ENCODE peak calls at places on chromosomes 1 and 21, in seven cellular contexts. P is mesendoderm, B is IMR-90, V is H9, K is H1, T is mesenchymal stem cell, C is trophoblast cell. O is an unnamed sample.

GRCh38 chr1:178091986-178092745 is 1.7 kb upstream of the RASAL2 start:
- DNase-seq in P (peak; percentile 51), B (peak; percentile 66), V (no peak), K (no peak), T (peak; percentile 27), C (peak; percentile 84), O (no peak)

GRCh38 chr1:41626146-41626545 is 141.7 kb upstream of the EDN2 start:
- DNase-seq in P (no peak), B (peak; percentile 51), V (peak; percentile 21), K (peak; percentile 35), T (no peak), C (peak; percentile 29), O (no peak)

GRCh38 chr1:81391100-81391828 is 409.5 kb upstream of the ADGRL2 start:
- DNase-seq in P (no peak), B (peak; percentile 31), V (no peak), K (no peak), T (peak; percentile 82), C (no peak), O (no peak)

GRCh38 chr21:44900559-44901251 is 20.0 kb downstream of the ITGB2 start:
- DNase-seq in P (no peak), B (no peak), V (no peak), K (no peak), T (no peak), C (no peak), O (no peak)

GRCh38 chr1:38564946-38565570 is 294.5 kb downstream of the RRAGC start:
- DNase-seq in P (no peak), B (no peak), V (no peak), K (no peak), T (no peak), C (no peak), O (no peak)

GRCh38 chr1:75616436-75617433 is 5.8 kb upstream of the SLC44A5 start:
- DNase-seq in P (peak; percentile 82), B (peak; percentile 27), V (peak; percentile 65), K (peak; percentile 65), T (peak; percentile 34), C (no peak), O (peak; percentile 62)

GRCh38 chr21:42524341-42525227 is 10.9 kb downstream of the SLC37A1 start:
- DNase-seq in P (peak; percentile 82), B (peak; percentile 52), V (peak; percentile 61), K (peak; percentile 77), T (peak; percentile 94), C (peak; percentile 53), O (no peak)

GRCh38 chr1:17892851-17893250 is 137.7 kb downstream of the ACTL8 start:
- DNase-seq in P (no peak), B (no peak), V (no peak), K (no peak), T (no peak), C (no peak), O (no peak)

GRCh38 chr1:54623216-54624007 is at the start of gene FAM151A:
- DNase-seq in P (peak; percentile 39), B (no peak), V (no peak), K (no peak), T (no peak), C (peak; percentile 68), O (no peak)

GRCh38 chr1:51515312-51515960 is 3.6 kb downstream of the EPS15 start:
- DNase-seq in P (no peak), B (no peak), V (no peak), K (no peak), T (no peak), C (no peak), O (no peak)

GRCh38 chr1:231318015-231318355 is 19.7 kb downstream of the EXOC8 start:
- DNase-seq in P (no peak), B (no peak), V (peak; percentile 17), K (no peak), T (no peak), C (no peak), O (no peak)

GRCh38 chr1:220067246-220068204 is 21.2 kb upstream of the EPRS1 start:
- DNase-seq in P (no peak), B (peak; percentile 66), V (no peak), K (no peak), T (peak; percentile 6), C (no peak), O (no peak)

GRCh38 chr1:151820940-151821339 is 10.7 kb downstream of the RORC start:
- DNase-seq in P (no peak), B (no peak), V (no peak), K (no peak), T (no peak), C (no peak), O (no peak)

GRCh38 chr1:94783342-94784264 is 36.6 kb upstream of the SLC44A3 start:
- DNase-seq in P (no peak), B (peak; percentile 94), V (no peak), K (no peak), T (peak; percentile 93), C (no peak), O (no peak)

GRCh38 chr1:32764826-32765545 is 52.2 kb downstream of the YARS1 start:
- DNase-seq in P (peak; percentile 66), B (no peak), V (no peak), K (no peak), T (no peak), C (no peak), O (no peak)

GRCh38 chr1:167059045-167059728 is 31.0 kb downstream of the GPA33 start:
- DNase-seq in P (peak; percentile 88), B (peak; percentile 45), V (peak; percentile 83), K (peak; percentile 96), T (peak; percentile 72), C (peak; percentile 86), O (peak; percentile 82)

GRCh38 chr1:153547560-153548551 is 1.2 kb downstream of the S100A3 start:
- DNase-seq in P (no peak), B (no peak), V (peak; percentile 28), K (no peak), T (no peak), C (no peak), O (no peak)

DNA sequence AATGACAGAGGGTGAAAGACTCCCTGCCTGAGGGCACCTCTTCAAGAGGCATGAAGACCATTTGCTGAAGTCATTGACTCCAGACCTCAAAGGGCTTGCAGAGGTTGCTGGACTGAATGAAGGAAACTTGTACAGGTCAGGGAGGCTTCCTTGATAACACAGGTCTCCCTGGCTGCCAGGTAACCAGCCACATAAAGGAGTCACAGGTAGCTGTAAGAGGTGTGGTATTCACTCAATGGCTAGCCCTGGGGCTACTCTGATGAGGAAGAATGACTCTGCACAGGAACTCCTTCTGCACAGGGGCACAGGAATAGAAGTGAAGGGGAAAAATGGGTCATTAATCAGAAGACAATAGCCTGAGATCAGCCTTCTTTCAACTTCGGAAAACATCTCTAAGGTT is 187.5 kb downstream of the LMX1A start:
- DNase-seq in P (peak; percentile 45), B (no peak), V (no peak), K (no peak), T (no peak), C (peak; percentile 94), O (no peak)
- H4K8ac ChIP-seq in P (no peak overlapping the region), B (no peak overlapping the region), V (no peak overlapping the region), K (no peak overlapping the region), T (no peak overlapping the region), C (no peak overlapping the region), O (no peak overlapping the region)

GRCh38 chr1:2272686-2273400 is 44.7 kb downstream of the SKI start:
- DNase-seq in P (no peak), B (no peak), V (no peak), K (no peak), T (no peak), C (no peak), O (no peak)

GRCh38 chr1:2271841-2272655 is 43.9 kb downstream of the SKI start:
- DNase-seq in P (no peak), B (no peak), V (no peak), K (no peak), T (peak; percentile 29), C (no peak), O (peak; percentile 87)

GRCh38 chr1:2270260-2271100 is 42.4 kb downstream of the SKI start:
- DNase-seq in P (no peak), B (no peak), V (peak; percentile 36), K (no peak), T (peak; percentile 81), C (no peak), O (peak; percentile 83)

GRCh38 chr1:2269922-2270259 is 41.8 kb downstream of the SKI start:
- DNase-seq in P (no peak), B (no peak), V (no peak), K (no peak), T (no peak), C (no peak), O (no peak)

GRCh38 chr1:2271134-2271785 is 43.1 kb downstream of the SKI start:
- DNase-seq in P (no peak), B (no peak), V (no peak), K (no peak), T (no peak), C (no peak), O (peak; percentile 89)
- H4K8ac ChIP-seq in P (no peak overlapping the region), B (no peak overlapping the region), V (no peak overlapping the region), K (no peak overlapping the region), T (no peak overlapping the region), C (no peak overlapping the region), O (no peak overlapping the region)

GRCh38 chr1:9203623-9204022 is 31.0 kb upstream of the H6PD start:
- DNase-seq in P (no peak), B (no peak), V (no peak), K (no peak), T (no peak), C (no peak), O (no peak)

GRCh38 chr1:9200441-9200840 is 34.1 kb upstream of the H6PD start:
- DNase-seq in P (no peak), B (peak; percentile 61), V (no peak), K (no peak), T (no peak), C (peak; percentile 74), O (no peak)

GRCh38 chr1:9202240-9202870 is 32.2 kb upstream of the H6PD start:
- DNase-seq in P (no peak), B (no peak), V (no peak), K (no peak), T (no peak), C (no peak), O (no peak)

GRCh38 chr1:9204156-9204720 is 30.3 kb upstream of the H6PD start:
- DNase-seq in P (no peak), B (no peak), V (no peak), K (no peak), T (no peak), C (no peak), O (no peak)

GRCh38 chr1:9201421-9202239 is 32.9 kb upstream of the H6PD start:
- DNase-seq in P (peak; percentile 35), B (peak; percentile 86), V (peak; percentile 53), K (no peak), T (peak; percentile 92), C (peak; percentile 76), O (no peak)
- H4K8ac ChIP-seq in P (no peak overlapping the region), B (peak overlapping the region; percentile 76), V (no peak overlapping the region), K (no peak overlapping the region), T (no peak overlapping the region), C (no peak overlapping the region), O (no peak overlapping the region)

DNA sequence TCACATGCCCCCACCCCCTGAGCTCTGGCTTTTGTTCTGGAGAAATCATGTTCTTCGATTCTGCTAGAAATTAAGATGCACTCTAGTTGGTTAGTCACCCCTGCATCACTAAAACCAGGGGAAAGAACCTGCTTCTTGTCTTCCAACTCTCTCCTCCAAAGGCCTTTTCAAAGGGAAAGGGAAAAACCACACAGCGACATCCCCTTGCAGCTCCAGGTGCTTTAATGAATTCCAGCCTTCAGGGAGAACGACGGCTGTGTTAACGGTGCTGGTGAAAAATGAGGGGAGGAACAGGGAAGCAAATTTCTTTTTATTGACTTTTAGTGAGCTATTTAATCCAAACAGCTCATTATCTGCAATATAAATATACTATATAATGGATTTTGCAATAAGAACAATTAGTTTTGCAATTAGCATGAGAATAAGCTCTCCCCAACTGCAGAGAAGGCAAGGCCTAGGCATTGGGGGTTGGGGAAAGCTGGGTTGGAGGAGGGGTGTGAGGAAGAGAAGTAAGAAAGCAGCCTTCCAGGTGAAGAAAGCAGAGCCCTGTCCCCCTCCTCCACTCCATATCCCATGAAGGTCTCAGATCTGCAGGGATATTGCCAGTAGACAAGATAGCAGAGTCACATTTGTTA is 159.0 kb upstream of the ZC3H12A start:
- DNase-seq in P (peak; percentile 59), B (no peak), V (peak; percentile 60), K (no peak), T (no peak), C (no peak), O (no peak)
- H4K8ac ChIP-seq in P (no peak overlapping the region), B (no peak overlapping the region), V (no peak overlapping the region), K (no peak overlapping the region), T (no peak overlapping the region), C (no peak overlapping the region), O (no peak overlapping the region)

O was measured in neuronal stem cell.